ENCODE peak calls at places on chromosomes 7 and 10, in eight cellular contexts. M is neural progenitor cell, F is endothelial cell of umbilical vein, S is OCI-LY7, L is PC-9, G is mammary epithelial cell, D is GM12878, E is hepatocyte. X is an unnamed sample. For H3K4me1, the result is how much of the 10 kb centered on the place peaks cover.

GRCh38 chr10:95334793-95335120 is 44.0 kb upstream of the PDLIM1 start:
- DNase-seq in F (no peak), D (no peak), L (no peak), G (no peak), E (no peak), S (no peak), M (no peak), X (no peak)

GRCh38 chr10:29063806-29064644 is 224.8 kb upstream of the LYZL1 start:
- DNase-seq in L (peak), M (no peak), E (peak), F (no peak), D (no peak), G (peak), S (no peak), X (peak)

GRCh38 chr10:110324201-110324804 is 19.6 kb upstream of the SMNDC1 start:
- DNase-seq in G (no peak), D (no peak), S (no peak), L (no peak), F (no peak), E (peak), M (no peak), X (no peak)

GRCh38 chr10:47452495-47453434 is 31.1 kb downstream of the ANXA8 start:
- DNase-seq in L (peak), G (no peak), S (no peak), E (peak), D (no peak), F (no peak), M (no peak), X (no peak)

GRCh38 chr10:131929122-131929845 is 28.5 kb downstream of the PPP2R2D start:
- DNase-seq in E (no peak), M (peak), S (no peak), F (no peak), D (no peak), L (no peak), G (no peak), X (no peak)

GRCh38 chr7:21580073-21580521 is 37.3 kb downstream of the DNAH11 start:
- DNase-seq in F (peak), G (peak), D (peak), S (no peak), E (no peak), L (no peak), M (no peak), X (peak)

GRCh38 chr7:121753965-121754364 is 119.0 kb upstream of the PTPRZ1 start:
- DNase-seq in G (no peak), M (no peak), D (no peak), L (peak), F (no peak), S (no peak), E (no peak), X (no peak)

GRCh38 chr7:139909379-139910050 is 80.5 kb downstream of the TBXAS1 start:
- DNase-seq in L (no peak), S (no peak), D (no peak), E (no peak), G (peak), M (no peak), F (no peak), X (peak)

GRCh38 chr10:132219486-132219885 is 32.7 kb downstream of the DPYSL4 start:
- DNase-seq in D (no peak), G (no peak), F (no peak), E (no peak), L (no peak), S (no peak), M (no peak), X (no peak)

GRCh38 chr7:95304990-95305389 is 19.3 kb downstream of the PON1 start:
- DNase-seq in D (no peak), E (no peak), F (no peak), G (no peak), L (no peak), S (no peak), M (no peak), X (no peak)

DNA sequence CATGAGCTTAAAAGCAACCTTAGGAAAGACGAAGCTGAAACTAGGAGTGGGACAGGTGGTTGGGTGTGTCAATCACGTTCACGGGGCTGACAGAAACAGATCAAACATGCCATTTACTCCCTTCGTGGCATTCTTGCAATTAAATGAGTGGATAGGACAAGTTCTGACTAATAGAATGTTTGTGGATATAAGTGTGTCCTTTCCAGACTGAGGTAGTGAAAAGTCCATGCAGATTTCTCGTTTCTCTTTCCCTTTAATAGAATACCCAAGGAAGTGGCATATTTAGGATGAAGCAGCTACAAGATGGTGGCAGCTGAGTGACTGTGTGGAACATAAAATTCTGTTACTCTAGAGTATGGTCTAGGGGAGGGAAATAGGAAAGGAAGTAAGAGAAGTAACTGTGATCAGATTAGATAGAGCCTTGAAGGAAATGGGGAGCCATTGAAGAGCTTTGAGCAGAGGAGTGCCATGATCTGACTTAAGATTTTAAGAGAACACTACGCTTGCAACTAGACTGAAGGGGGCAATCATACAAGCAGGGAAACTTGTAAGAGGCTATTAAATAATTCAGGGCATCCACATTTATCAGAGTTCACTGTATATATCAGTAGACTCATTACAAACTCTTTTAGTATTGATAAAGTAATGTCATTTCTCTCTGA is 46.3 kb upstream of the HYAL4 start:
- DNase-seq in E (peak), G (no peak), D (no peak), L (peak), F (peak), S (no peak), M (no peak), X (peak)
- H3K27ac ChIP-seq in E (peak), G (peak), D (no peak), L (peak), F (no peak), S (no peak), M (no peak), X (no peak)

GRCh38 chr10:46019170-46019528 is 11.3 kb downstream of the NCOA4 start:
- DNase-seq in F (peak), D (no peak), G (no peak), M (no peak), L (no peak), S (no peak), E (no peak), X (no peak)
- H3K4me1 ChIP-seq in F (half or more), D (under half), G (under half), M (under half), L (under half), S (under half), E (under half), X (under half)

GRCh38 chr10:14659626-14660196 is 115.0 kb downstream of the FAM107B start:
- DNase-seq in D (peak), G (no peak), L (no peak), F (no peak), E (no peak), M (no peak), S (peak), X (no peak)
- H2AFZ ChIP-seq in D (peak), G (no peak), L (no peak), F (no peak), E (no peak), M (no peak), S (peak), X (no peak)

GRCh38 chr7:157086508-157087187 is 52.1 kb upstream of the UBE3C start:
- DNase-seq in G (no peak), D (no peak), E (no peak), M (no peak), F (no peak), S (no peak), L (no peak), X (no peak)
- H3K27ac ChIP-seq in G (no peak), D (no peak), E (no peak), M (no peak), F (no peak), S (no peak), L (no peak), X (no peak)

GRCh38 chr7:915291-916218 is 38.9 kb downstream of the ADAP1 start:
- DNase-seq in S (no peak), M (no peak), E (no peak), L (no peak), G (no peak), D (no peak), F (no peak), X (no peak)

GRCh38 chr7:916291-916941 is 38.1 kb downstream of the ADAP1 start:
- DNase-seq in G (no peak), F (no peak), L (no peak), M (no peak), D (no peak), E (no peak), S (no peak), X (no peak)

GRCh38 chr7:911791-912480 is 35.6 kb downstream of the GET4 start:
- DNase-seq in E (no peak), G (no peak), D (no peak), F (no peak), L (no peak), M (no peak), S (no peak), X (no peak)

GRCh38 chr7:914521-915194 is 38.3 kb downstream of the GET4 start:
- DNase-seq in L (peak), G (no peak), M (no peak), D (no peak), E (no peak), S (no peak), F (no peak), X (no peak)

DNA sequence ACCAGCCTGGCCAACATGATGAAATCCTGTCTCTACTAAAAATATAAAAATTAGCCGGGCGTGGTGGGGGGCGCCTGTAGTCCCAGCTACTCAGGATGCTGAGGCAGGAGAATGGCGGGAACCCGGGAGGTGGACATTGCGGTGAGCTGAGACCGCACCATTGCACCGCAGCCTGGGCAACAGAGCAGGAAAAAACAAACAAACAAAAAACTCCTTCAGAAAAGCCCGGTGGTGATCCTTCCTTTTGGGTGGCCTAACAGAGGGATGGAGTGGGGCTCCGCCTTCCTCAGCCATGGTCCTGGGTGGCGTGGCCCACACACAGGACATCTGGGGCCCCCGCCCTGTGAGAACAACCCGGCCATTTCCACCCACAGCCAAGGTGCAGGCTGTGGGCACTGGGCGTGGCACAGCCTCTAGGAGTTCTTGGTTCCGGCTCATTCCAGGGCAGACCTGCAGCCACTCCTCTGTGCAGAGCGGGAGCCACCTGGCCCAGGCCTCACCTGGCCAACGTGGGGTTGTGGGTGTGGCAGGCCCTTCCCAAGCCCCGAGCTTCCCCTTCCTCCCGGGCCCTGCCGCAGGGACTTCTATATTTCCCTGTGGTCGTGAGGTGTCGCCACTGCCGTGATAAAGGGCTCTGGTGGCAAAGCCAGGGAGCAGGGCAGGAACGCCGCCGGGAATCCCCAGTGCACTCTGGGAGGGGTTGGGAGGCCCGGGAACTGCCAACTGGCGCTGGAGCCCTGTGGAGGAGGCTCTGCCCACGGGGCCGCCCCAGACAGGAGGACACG is 37.6 kb downstream of the GET4 start:
- DNase-seq in M (no peak), D (no peak), G (peak), F (no peak), E (no peak), L (peak), S (no peak), X (no peak)
- H3K4me1 ChIP-seq in M (under half), D (under half), G (under half), F (under half), E (under half), L (under half), S (under half), X (under half)

GRCh38 chr7:13049946-13050345 is 362.5 kb downstream of the ARL4A start:
- DNase-seq in E (no peak), S (no peak), F (no peak), L (no peak), D (no peak), G (no peak), M (no peak), X (no peak)
- H2AFZ ChIP-seq in E (no peak), S (no peak), F (peak), L (no peak), D (no peak), G (peak), M (peak), X (peak)

DNA sequence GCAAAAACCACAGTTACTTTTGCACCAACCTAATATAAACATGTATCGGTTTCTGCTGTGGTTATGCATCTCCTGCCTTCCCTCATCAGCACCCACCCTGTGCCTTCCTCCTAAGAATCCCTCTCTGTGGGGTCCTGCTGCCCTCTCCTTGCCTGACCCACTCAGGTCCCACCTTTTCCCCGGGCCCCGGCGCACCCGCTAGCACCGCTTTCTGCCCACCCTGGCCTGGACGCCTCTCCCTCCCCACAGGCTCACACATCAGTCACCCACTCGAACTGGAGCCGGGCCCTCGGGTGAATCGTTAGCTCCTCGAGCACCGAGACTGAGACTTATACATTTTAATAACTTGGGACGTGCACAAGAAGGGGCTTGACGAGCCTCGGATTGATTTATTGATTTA is 110.5 kb downstream of the ADARB2 start:
- DNase-seq in S (no peak), L (no peak), F (no peak), E (no peak), D (no peak), G (no peak), M (no peak), X (no peak)
- H3K27ac ChIP-seq in S (no peak), L (no peak), F (no peak), E (no peak), D (no peak), G (no peak), M (no peak), X (no peak)

X was measured in fibroblast of lung.